ENCODE peak calls at places on chromosomes 7 and 10, in nine cellular contexts. S is H54, N is HFFc6, R is coronary artery, F is nucleus accumbens, T is aorta, Y is right cardiac atrium, K is ELR, Q is germinal center. E is an unnamed sample.
A peak's percentile ranks its signal among the peaks of the same experiment; 100 is the strongest.

GRCh38 chr10:62047960-62048383 is 146.5 kb downstream of the ARID5B start:
- DNase-seq in S (no peak), N (no peak), R (no peak), F (no peak), T (no peak), Y (peak; percentile 51), K (peak; percentile 42), Q (no peak), E (no peak)

GRCh38 chr10:103668351-103669242 is 175.1 kb downstream of the NEURL1 start:
- DNase-seq in S (no peak), N (peak; percentile 79), R (peak; percentile 86), F (no peak), T (peak; percentile 79), Y (peak; percentile 96), K (peak; percentile 83), Q (no peak), E (no peak)

GRCh38 chr10:104339469-104340098 is 1.3 kb upstream of the ITPRIP start:
- DNase-seq in S (no peak), N (peak; percentile 59), R (peak; percentile 81), F (no peak), T (peak; percentile 66), Y (peak; percentile 64), K (peak; percentile 78), Q (no peak), E (no peak)

GRCh38 chr7:127901895-127902703 is 129.1 kb downstream of the LRRC4 start:
- DNase-seq in S (no peak), N (no peak), R (no peak), F (no peak), T (no peak), Y (no peak), K (no peak), Q (no peak), E (no peak)

GRCh38 chr10:94361161-94361794 is 1.5 kb downstream of the NOC3L start:
- DNase-seq in S (no peak), N (no peak), R (no peak), F (no peak), T (no peak), Y (peak; percentile 54), K (peak; percentile 46), Q (no peak), E (no peak)

GRCh38 chr10:122373713-122374112 is 795 bp upstream of the PLEKHA1 start:
- DNase-seq in S (no peak), N (peak; percentile 24), R (no peak), F (no peak), T (no peak), Y (peak; percentile 58), K (peak; percentile 11), Q (no peak), E (no peak)

GRCh38 chr7:77982926-77983550 is 184.5 kb downstream of the PHTF2 start:
- DNase-seq in S (no peak), N (peak; percentile 14), R (no peak), F (no peak), T (no peak), Y (no peak), K (peak; percentile 24), Q (no peak), E (no peak)

GRCh38 chr7:15303357-15303756 is 258.5 kb downstream of the AGMO start:
- DNase-seq in S (no peak), N (no peak), R (no peak), F (no peak), T (no peak), Y (no peak), K (no peak), Q (no peak), E (no peak)

GRCh38 chr7:154862153-154862791 is 140.7 kb downstream of the PAXIP1 start:
- DNase-seq in S (no peak), N (no peak), R (no peak), F (no peak), T (no peak), Y (no peak), K (no peak), Q (no peak), E (no peak)

GRCh38 chr10:12720217-12720981 is 281.1 kb downstream of the CCDC3 start:
- DNase-seq in S (peak; percentile 19), N (peak; percentile 74), R (peak; percentile 87), F (peak; percentile 32), T (peak; percentile 94), Y (peak; percentile 96), K (peak; percentile 69), Q (no peak), E (peak; percentile 75)

GRCh38 chr7:47710201-47710935 is 128.5 kb upstream of the TNS3 start:
- DNase-seq in S (no peak), N (no peak), R (no peak), F (no peak), T (no peak), Y (no peak), K (no peak), Q (no peak), E (peak; percentile 23)

GRCh38 chr7:32496052-32496813 is 944 bp downstream of the AVL9 start:
- DNase-seq in S (no peak), N (no peak), R (no peak), F (no peak), T (no peak), Y (no peak), K (peak; percentile 41), Q (no peak), E (no peak)

GRCh38 chr7:896346-897075 is 20.2 kb downstream of the GET4 start:
- DNase-seq in S (no peak), N (no peak), R (no peak), F (no peak), T (no peak), Y (peak; percentile 51), K (no peak), Q (no peak), E (no peak)

GRCh38 chr10:101761226-101761625 is 14.7 kb downstream of the FGF8 start:
- DNase-seq in S (no peak), N (no peak), R (no peak), F (no peak), T (no peak), Y (no peak), K (no peak), Q (no peak), E (no peak)

GRCh38 chr10:117627561-117627960 is 85.0 kb downstream of the EMX2 start:
- DNase-seq in S (no peak), N (no peak), R (no peak), F (no peak), T (no peak), Y (no peak), K (no peak), Q (no peak), E (no peak)

GRCh38 chr10:31808258-31809218 is 120.1 kb downstream of the ARHGAP12 start:
- DNase-seq in S (peak; percentile 6), N (peak; percentile 62), R (no peak), F (peak; percentile 16), T (peak; percentile 64), Y (peak; percentile 62), K (peak; percentile 67), Q (peak; percentile 21), E (peak; percentile 71)

GRCh38 chr7:52825611-52826010 is 209.8 kb upstream of the POM121L12 start:
- DNase-seq in S (no peak), N (no peak), R (no peak), F (no peak), T (no peak), Y (no peak), K (no peak), Q (no peak), E (no peak)

GRCh38 chr10:115558252-115558651 is 465.1 kb downstream of the ATRNL1 start:
- DNase-seq in S (no peak), N (no peak), R (no peak), F (no peak), T (no peak), Y (no peak), K (no peak), Q (no peak), E (no peak)

GRCh38 chr7:106775552-106775936 is 89.5 kb upstream of the PIK3CG start:
- DNase-seq in S (no peak), N (peak; percentile 76), R (no peak), F (no peak), T (no peak), Y (no peak), K (peak; percentile 87), Q (no peak), E (no peak)

GRCh38 chr10:35384265-35384868 is 48.1 kb downstream of the CCNY start:
- DNase-seq in S (peak; percentile 35), N (no peak), R (no peak), F (no peak), T (no peak), Y (no peak), K (peak; percentile 57), Q (no peak), E (no peak)

GRCh38 chr10:53997953-53998352 is 803.1 kb downstream of the PCDH15 start:
- DNase-seq in S (no peak), N (no peak), R (no peak), F (no peak), T (no peak), Y (no peak), K (no peak), Q (no peak), E (no peak)

GRCh38 chr7:95229301-95229700 is 95.0 kb downstream of the PON1 start:
- DNase-seq in S (no peak), N (no peak), R (no peak), F (no peak), T (no peak), Y (no peak), K (no peak), Q (no peak), E (no peak)

GRCh38 chr10:67075381-67076001 is 149.7 kb downstream of the LRRTM3 start:
- DNase-seq in S (no peak), N (no peak), R (no peak), F (no peak), T (no peak), Y (no peak), K (no peak), Q (no peak), E (no peak)

GRCh38 chr7:22561895-22562593 is 62.1 kb upstream of the STEAP1B start:
- DNase-seq in S (no peak), N (no peak), R (no peak), F (no peak), T (no peak), Y (no peak), K (peak; percentile 83), Q (no peak), E (no peak)

E was measured in astrocyte of the cerebellum.